ENCODE peak calls at places on chromosomes 2 and 18, in four cellular contexts. One of them, this sample, is unnamed.
A peak's percentile ranks its signal among the peaks of the same experiment; 100 is the strongest.

GRCh38 chr2:29448238-29448637 is 333.0 kb downstream of the CLIP4 start:
- DNase-seq in GM12878: no peak
- DNase-seq in HepG2: no peak
- DNase-seq in H1: no peak
- DNase-seq in this sample: no peak

GRCh38 chr2:36380624-36381481 is 25.3 kb downstream of the CRIM1 start:
- DNase-seq in GM12878: no peak
- DNase-seq in HepG2: peak; percentile 99
- DNase-seq in H1: no peak
- DNase-seq in this sample: no peak

GRCh38 chr2:57443985-57444501 is 602.6 kb upstream of the VRK2 start:
- DNase-seq in GM12878: no peak
- DNase-seq in HepG2: no peak
- DNase-seq in H1: no peak
- DNase-seq in this sample: no peak

GRCh38 chr2:3130889-3131635 is 246.6 kb downstream of the EIPR1 start:
- DNase-seq in GM12878: no peak
- DNase-seq in HepG2: no peak
- DNase-seq in H1: no peak
- DNase-seq in this sample: no peak

GRCh38 chr2:144836635-144837350 is 316.9 kb upstream of the ZEB2 start:
- DNase-seq in GM12878: no peak
- DNase-seq in HepG2: no peak
- DNase-seq in H1: no peak
- DNase-seq in this sample: no peak

GRCh38 chr2:240930631-240931318 is 24.6 kb downstream of the CROCC2 start:
- DNase-seq in GM12878: no peak
- DNase-seq in HepG2: no peak
- DNase-seq in H1: no peak
- DNase-seq in this sample: no peak

GRCh38 chr2:224221455-224221913 is 180.4 kb downstream of the FAM124B start:
- DNase-seq in GM12878: no peak
- DNase-seq in HepG2: no peak
- DNase-seq in H1: peak; percentile 61
- DNase-seq in this sample: no peak

GRCh38 chr18:48550101-48550729 is 11.4 kb downstream of the CTIF start:
- DNase-seq in GM12878: no peak
- DNase-seq in HepG2: no peak
- DNase-seq in H1: no peak
- DNase-seq in this sample: no peak

GRCh38 chr2:98483257-98483861 is 38.7 kb downstream of the INPP4A start:
- DNase-seq in GM12878: peak; percentile 88
- DNase-seq in HepG2: no peak
- DNase-seq in H1: no peak
- DNase-seq in this sample: no peak

GRCh38 chr2:37365669-37366068 is 21.2 kb downstream of the QPCT start:
- DNase-seq in GM12878: no peak
- DNase-seq in HepG2: no peak
- DNase-seq in H1: no peak
- DNase-seq in this sample: no peak

GRCh38 chr2:72153026-72153791 is 5.5 kb upstream of the CYP26B1 start:
- DNase-seq in GM12878: no peak
- DNase-seq in HepG2: no peak
- DNase-seq in H1: no peak
- DNase-seq in this sample: no peak

GRCh38 chr2:107684421-107684820 is 142.3 kb upstream of the RGPD4 start:
- DNase-seq in GM12878: no peak
- DNase-seq in HepG2: no peak
- DNase-seq in H1: no peak
- DNase-seq in this sample: no peak

GRCh38 chr2:101770672-101771071 is 73.2 kb downstream of the MAP4K4 start:
- DNase-seq in GM12878: peak; percentile 30
- DNase-seq in HepG2: peak; percentile 82
- DNase-seq in H1: no peak
- DNase-seq in this sample: peak; percentile 56

GRCh38 chr18:43396266-43396665 is 119.0 kb upstream of the SYT4 start:
- DNase-seq in GM12878: no peak
- DNase-seq in HepG2: no peak
- DNase-seq in H1: no peak
- DNase-seq in this sample: no peak

GRCh38 chr2:26401739-26402541 is at the start of gene DRC1:
- DNase-seq in GM12878: no peak
- DNase-seq in HepG2: no peak
- DNase-seq in H1: peak; percentile 51
- DNase-seq in this sample: peak; percentile 95

GRCh38 chr2:26577442-26578433 is 63.4 kb downstream of the CIB4 start:
- DNase-seq in GM12878: no peak
- DNase-seq in HepG2: peak; percentile 35
- DNase-seq in H1: peak; percentile 46
- DNase-seq in this sample: peak; percentile 87

GRCh38 chr2:50658883-50659282 is 373.0 kb downstream of the NRXN1 start:
- DNase-seq in GM12878: no peak
- DNase-seq in HepG2: no peak
- DNase-seq in H1: no peak
- DNase-seq in this sample: no peak

GRCh38 chr2:234940527-234940926 is 11.3 kb upstream of the SH3BP4 start:
- DNase-seq in GM12878: no peak
- DNase-seq in HepG2: no peak
- DNase-seq in H1: no peak
- DNase-seq in this sample: no peak

GRCh38 chr2:20532634-20533437 is 86.0 kb downstream of the RHOB start:
- DNase-seq in GM12878: no peak
- DNase-seq in HepG2: peak; percentile 72
- DNase-seq in H1: no peak
- DNase-seq in this sample: no peak

GRCh38 chr18:48256848-48257247 is 152.3 kb downstream of the ZBTB7C start:
- DNase-seq in GM12878: no peak
- DNase-seq in HepG2: no peak
- DNase-seq in H1: no peak
- DNase-seq in this sample: no peak

GRCh38 chr18:250685-251084 is 17.2 kb downstream of the THOC1 start:
- DNase-seq in GM12878: no peak
- DNase-seq in HepG2: no peak
- DNase-seq in H1: no peak
- DNase-seq in this sample: no peak

GRCh38 chr2:68627615-68628014 is 15.8 kb upstream of the PROKR1 start:
- DNase-seq in GM12878: no peak
- DNase-seq in HepG2: no peak
- DNase-seq in H1: no peak
- DNase-seq in this sample: no peak

GRCh38 chr2:160584972-160585494 is 91.4 kb upstream of the RBMS1 start:
- DNase-seq in GM12878: no peak
- DNase-seq in HepG2: no peak
- DNase-seq in H1: no peak
- DNase-seq in this sample: no peak

GRCh38 chr2:216426938-216427337 is 14.7 kb downstream of the SMARCAL1 start:
- DNase-seq in GM12878: no peak
- DNase-seq in HepG2: no peak
- DNase-seq in H1: no peak
- DNase-seq in this sample: no peak

GRCh38 chr18:23718731-23719130 is 29.5 kb downstream of the LAMA3 start:
- DNase-seq in GM12878: no peak
- DNase-seq in HepG2: no peak
- DNase-seq in H1: no peak
- DNase-seq in this sample: no peak

GRCh38 chr2:224650815-224651439 is 65.2 kb downstream of the CCDC195 start:
- DNase-seq in GM12878: no peak
- DNase-seq in HepG2: peak; percentile 57
- DNase-seq in H1: no peak
- DNase-seq in this sample: peak; percentile 55

GRCh38 chr2:52064234-52064633 is 1032.3 kb upstream of the NRXN1 start:
- DNase-seq in GM12878: no peak
- DNase-seq in HepG2: no peak
- DNase-seq in H1: no peak
- DNase-seq in this sample: no peak

GRCh38 chr2:112000399-112001135 is 54.5 kb upstream of the TMEM87B start:
- DNase-seq in GM12878: no peak
- DNase-seq in HepG2: no peak
- DNase-seq in H1: no peak
- DNase-seq in this sample: no peak

GRCh38 chr2:96259497-96259921 is 6.3 kb downstream of the TMEM127 start:
- DNase-seq in GM12878: no peak
- DNase-seq in HepG2: peak; percentile 21
- DNase-seq in H1: no peak
- DNase-seq in this sample: no peak

GRCh38 chr2:5140367-5140766 is 551.8 kb upstream of the SOX11 start:
- DNase-seq in GM12878: no peak
- DNase-seq in HepG2: no peak
- DNase-seq in H1: no peak
- DNase-seq in this sample: no peak

GRCh38 chr2:236748801-236749200 is 179.2 kb downstream of the ACKR3 start:
- DNase-seq in GM12878: no peak
- DNase-seq in HepG2: no peak
- DNase-seq in H1: no peak
- DNase-seq in this sample: no peak

GRCh38 chr2:40625849-40626248 is 174.0 kb upstream of the SLC8A1 start:
- DNase-seq in GM12878: no peak
- DNase-seq in HepG2: no peak
- DNase-seq in H1: no peak
- DNase-seq in this sample: no peak

GRCh38 chr2:181680055-181680936 is at the start of gene NEUROD1:
- DNase-seq in GM12878: no peak
- DNase-seq in HepG2: no peak
- DNase-seq in H1: peak; percentile 63
- DNase-seq in this sample: peak; percentile 39

GRCh38 chr2:60409207-60409871 is 144.1 kb downstream of the BCL11A start:
- DNase-seq in GM12878: no peak
- DNase-seq in HepG2: no peak
- DNase-seq in H1: no peak
- DNase-seq in this sample: no peak

GRCh38 chr18:60667016-60667415 is 294.4 kb upstream of the MC4R start:
- DNase-seq in GM12878: no peak
- DNase-seq in HepG2: no peak
- DNase-seq in H1: no peak
- DNase-seq in this sample: no peak

GRCh38 chr2:148989882-148990493 is 48.5 kb upstream of the LYPD6B start:
- DNase-seq in GM12878: peak; percentile 23
- DNase-seq in HepG2: peak; percentile 82
- DNase-seq in H1: no peak
- DNase-seq in this sample: peak; percentile 68
- TF ChIP-seq SUZ12 in GM12878: no peak
- TF ChIP-seq SUZ12 in HepG2: no peak
- TF ChIP-seq SUZ12 in H1: no peak
- TF ChIP-seq SUZ12 in this sample: no peak

GRCh38 chr18:21660078-21660477 is 44.5 kb downstream of the ABHD3 start:
- DNase-seq in GM12878: no peak
- DNase-seq in HepG2: no peak
- DNase-seq in H1: no peak
- DNase-seq in this sample: no peak

GRCh38 chr18:21652073-21652472 is 40.0 kb downstream of the SNRPD1 start:
- DNase-seq in GM12878: no peak
- DNase-seq in HepG2: no peak
- DNase-seq in H1: no peak
- DNase-seq in this sample: no peak

GRCh38 chr18:21656402-21656801 is 44.3 kb downstream of the SNRPD1 start:
- DNase-seq in GM12878: no peak
- DNase-seq in HepG2: no peak
- DNase-seq in H1: no peak
- DNase-seq in this sample: no peak
- TF ChIP-seq SP1 in GM12878: no peak
- TF ChIP-seq SP1 in HepG2: no peak
- TF ChIP-seq SP1 in H1: no peak
- TF ChIP-seq SP1 in this sample: no peak

GRCh38 chr2:66456183-66457041 is 21.5 kb downstream of the MEIS1 start:
- DNase-seq in GM12878: no peak
- DNase-seq in HepG2: no peak
- DNase-seq in H1: no peak
- DNase-seq in this sample: no peak
- TF ChIP-seq SUZ12 in GM12878: no peak
- TF ChIP-seq SUZ12 in HepG2: no peak
- TF ChIP-seq SUZ12 in H1: no peak
- TF ChIP-seq SUZ12 in this sample: no peak

GRCh38 chr2:42942214-42942989 is 150.0 kb upstream of the HAAO start:
- DNase-seq in GM12878: no peak
- DNase-seq in HepG2: peak; percentile 92
- DNase-seq in H1: no peak
- DNase-seq in this sample: no peak
- TF ChIP-seq SP1 in GM12878: no peak
- TF ChIP-seq SP1 in HepG2: no peak
- TF ChIP-seq SP1 in H1: no peak
- TF ChIP-seq SP1 in this sample: no peak

DNA sequence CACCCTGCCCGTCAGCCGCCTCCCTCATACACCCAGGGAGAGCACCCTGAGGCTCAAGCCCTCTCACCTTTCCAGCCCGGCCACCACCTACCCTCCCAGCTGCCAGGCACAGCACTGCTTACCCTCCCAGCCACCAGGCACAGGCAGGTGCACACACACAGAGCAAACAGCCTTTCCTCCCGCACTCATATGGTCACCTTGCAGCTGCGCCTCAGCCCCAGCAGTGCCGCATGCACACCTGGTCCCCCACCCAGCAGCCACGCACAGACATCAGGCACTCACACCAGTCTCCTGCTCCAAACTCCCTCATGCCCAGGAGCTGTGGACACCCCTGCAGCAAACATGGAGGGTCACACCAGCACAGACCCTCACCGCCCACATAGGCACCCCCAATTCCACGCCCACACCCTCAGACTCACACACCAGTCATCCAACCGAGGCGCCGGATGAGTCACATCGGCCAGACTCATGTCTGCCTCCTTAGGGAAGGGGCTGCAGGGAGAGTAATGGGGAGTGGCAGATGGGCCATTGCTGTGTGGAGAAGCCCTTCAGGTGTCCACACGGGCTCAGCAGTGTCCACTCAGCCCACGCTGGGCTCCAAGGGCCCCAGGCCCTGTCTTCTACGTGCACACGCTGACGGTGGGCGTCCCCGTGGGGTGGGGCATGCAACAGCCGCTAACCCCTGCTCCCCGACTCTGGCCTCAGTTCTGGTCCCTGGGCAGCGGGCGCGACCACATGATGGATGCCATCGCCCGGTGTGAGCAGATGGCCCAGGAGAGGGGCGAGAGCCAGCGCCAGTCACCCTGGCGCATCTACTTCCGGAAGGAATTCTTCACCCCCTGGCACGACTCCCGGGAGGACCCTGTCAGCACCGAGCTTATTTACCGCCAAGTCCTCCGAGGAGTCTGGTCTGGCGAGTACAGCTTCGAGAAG is 22.3 kb upstream of the GPR17 start:
- DNase-seq in GM12878: no peak
- DNase-seq in HepG2: no peak
- DNase-seq in H1: no peak
- DNase-seq in this sample: no peak
- TF ChIP-seq SUZ12 in GM12878: no peak
- TF ChIP-seq SUZ12 in HepG2: no peak
- TF ChIP-seq SUZ12 in H1: no peak
- TF ChIP-seq SUZ12 in this sample: no peak

This sample was measured in HEK293T.